ENCODE peak calls at places on chromosomes 4 and X, in eight cellular contexts. One of them, this sample, is unnamed.

GRCh38 chrX:37967714-37968113 is 38.6 kb upstream of the SYTL5 start:
- DNase-seq in DND-41: no peak
- DNase-seq in H1: no peak
- DNase-seq in endothelial cell of umbilical vein: no peak
- DNase-seq in SK-N-SH: no peak
- DNase-seq in OCI-LY7: no peak
- DNase-seq in IMR-90: no peak
- DNase-seq in mesenchymal stem cell: no peak
- DNase-seq in this sample: no peak

GRCh38 chr4:101420661-101421060 is 73.3 kb upstream of the PPP3CA start:
- DNase-seq in IMR-90: peak; percentile 6
- DNase-seq in OCI-LY7: no peak
- DNase-seq in DND-41: no peak
- DNase-seq in mesenchymal stem cell: peak; percentile 39
- DNase-seq in H1: no peak
- DNase-seq in endothelial cell of umbilical vein: peak; percentile 40
- DNase-seq in SK-N-SH: no peak
- DNase-seq in this sample: no peak

GRCh38 chr4:87014284-87014782 is 79.5 kb downstream of the AFF1 start:
- DNase-seq in SK-N-SH: no peak
- DNase-seq in OCI-LY7: no peak
- DNase-seq in endothelial cell of umbilical vein: peak; percentile 76
- DNase-seq in DND-41: no peak
- DNase-seq in mesenchymal stem cell: no peak
- DNase-seq in H1: no peak
- DNase-seq in IMR-90: peak; percentile 39
- DNase-seq in this sample: no peak

GRCh38 chr4:37748546-37748945 is 62.4 kb upstream of the RELL1 start:
- DNase-seq in OCI-LY7: peak; percentile 49
- DNase-seq in H1: no peak
- DNase-seq in IMR-90: no peak
- DNase-seq in DND-41: peak; percentile 62
- DNase-seq in SK-N-SH: no peak
- DNase-seq in mesenchymal stem cell: no peak
- DNase-seq in endothelial cell of umbilical vein: no peak
- DNase-seq in this sample: no peak

GRCh38 chrX:125436855-125437254 is 117.2 kb downstream of the TEX13C start:
- DNase-seq in H1: no peak
- DNase-seq in endothelial cell of umbilical vein: no peak
- DNase-seq in IMR-90: no peak
- DNase-seq in SK-N-SH: no peak
- DNase-seq in mesenchymal stem cell: peak; percentile 8
- DNase-seq in OCI-LY7: peak; percentile 22
- DNase-seq in DND-41: no peak
- DNase-seq in this sample: peak; percentile 54

GRCh38 chr4:127870688-127871087 is 10.0 kb upstream of the PLK4 start:
- DNase-seq in endothelial cell of umbilical vein: peak; percentile 85
- DNase-seq in OCI-LY7: no peak
- DNase-seq in mesenchymal stem cell: peak; percentile 89
- DNase-seq in IMR-90: peak; percentile 89
- DNase-seq in SK-N-SH: no peak
- DNase-seq in DND-41: no peak
- DNase-seq in H1: no peak
- DNase-seq in this sample: no peak

GRCh38 chrX:66676990-66677389 is 38.1 kb upstream of the EDA2R start:
- DNase-seq in H1: no peak
- DNase-seq in OCI-LY7: no peak
- DNase-seq in DND-41: no peak
- DNase-seq in IMR-90: peak; percentile 69
- DNase-seq in mesenchymal stem cell: peak; percentile 41
- DNase-seq in SK-N-SH: no peak
- DNase-seq in endothelial cell of umbilical vein: peak; percentile 23
- DNase-seq in this sample: peak; percentile 30

GRCh38 chrX:3815896-3816664 is 102.6 kb upstream of the PRKX start:
- DNase-seq in DND-41: peak; percentile 62
- DNase-seq in H1: no peak
- DNase-seq in SK-N-SH: peak; percentile 56
- DNase-seq in OCI-LY7: peak; percentile 56
- DNase-seq in IMR-90: peak; percentile 12
- DNase-seq in mesenchymal stem cell: peak; percentile 34
- DNase-seq in endothelial cell of umbilical vein: peak; percentile 28
- DNase-seq in this sample: peak; percentile 34

GRCh38 chr4:47484169-47484568 is 906 bp upstream of the ATP10D start:
- DNase-seq in mesenchymal stem cell: no peak
- DNase-seq in SK-N-SH: no peak
- DNase-seq in OCI-LY7: no peak
- DNase-seq in DND-41: no peak
- DNase-seq in H1: no peak
- DNase-seq in IMR-90: no peak
- DNase-seq in endothelial cell of umbilical vein: no peak
- DNase-seq in this sample: no peak

DNA sequence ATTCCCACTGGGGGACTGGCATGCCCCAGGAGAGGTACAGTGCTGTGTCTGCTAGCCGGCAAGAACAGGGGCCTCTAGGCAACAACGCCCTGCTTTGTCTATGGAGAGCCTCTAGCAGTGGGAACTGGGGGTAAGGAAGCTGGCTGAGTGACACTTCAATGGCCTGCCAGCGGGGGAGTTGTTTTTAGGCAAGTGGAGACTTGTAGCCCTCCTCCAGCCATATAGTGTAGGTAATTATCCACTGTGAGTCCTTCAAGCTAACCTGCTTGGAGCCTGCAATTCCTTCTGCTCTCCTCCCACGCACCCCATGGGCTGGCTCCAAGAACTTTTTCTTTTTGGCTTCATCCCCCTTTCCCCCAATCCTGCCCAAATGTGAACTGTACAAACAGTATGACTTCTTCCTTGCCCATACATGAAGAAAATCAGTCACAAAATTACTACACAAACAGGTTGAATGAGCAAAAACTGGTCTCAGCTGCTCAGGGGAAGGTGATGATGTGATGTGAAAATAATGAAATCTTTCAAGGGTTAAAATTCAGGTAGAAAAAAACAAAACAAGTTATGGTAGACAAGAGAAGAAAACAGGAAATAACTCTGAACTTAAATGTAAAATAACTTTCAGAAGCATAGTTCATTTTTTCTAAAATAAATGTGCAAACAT is 33.1 kb downstream of the LEF1 start:
- DNase-seq in DND-41: no peak
- DNase-seq in mesenchymal stem cell: no peak
- DNase-seq in OCI-LY7: no peak
- DNase-seq in H1: no peak
- DNase-seq in SK-N-SH: no peak
- DNase-seq in IMR-90: no peak
- DNase-seq in endothelial cell of umbilical vein: no peak
- DNase-seq in this sample: no peak
- H3K27ac ChIP-seq in DND-41: peak overlapping the region; percentile 4
- H3K27ac ChIP-seq in mesenchymal stem cell: no peak overlapping the region
- H3K27ac ChIP-seq in OCI-LY7: no peak overlapping the region
- H3K27ac ChIP-seq in H1: no peak overlapping the region
- H3K27ac ChIP-seq in SK-N-SH: no peak overlapping the region
- H3K27ac ChIP-seq in IMR-90: no peak overlapping the region
- H3K27ac ChIP-seq in endothelial cell of umbilical vein: no peak overlapping the region
- H3K27ac ChIP-seq in this sample: no peak overlapping the region

GRCh38 chr4:4575284-4576211 is 33.7 kb upstream of the STX18 start:
- DNase-seq in DND-41: no peak
- DNase-seq in mesenchymal stem cell: peak; percentile 72
- DNase-seq in H1: peak; percentile 54
- DNase-seq in SK-N-SH: peak; percentile 78
- DNase-seq in IMR-90: peak; percentile 18
- DNase-seq in endothelial cell of umbilical vein: peak; percentile 64
- DNase-seq in OCI-LY7: no peak
- DNase-seq in this sample: peak; percentile 59
- H2AFZ ChIP-seq in DND-41: no peak overlapping the region
- H2AFZ ChIP-seq in mesenchymal stem cell: peak overlapping the region; percentile 54
- H2AFZ ChIP-seq in H1: peak overlapping the region; percentile 18
- H2AFZ ChIP-seq in SK-N-SH: peak overlapping the region; percentile 66
- H2AFZ ChIP-seq in IMR-90: peak overlapping the region; percentile 93
- H2AFZ ChIP-seq in endothelial cell of umbilical vein: peak overlapping the region; percentile 95
- H2AFZ ChIP-seq in OCI-LY7: no peak overlapping the region
- H2AFZ ChIP-seq in this sample: peak overlapping the region; percentile 53

DNA sequence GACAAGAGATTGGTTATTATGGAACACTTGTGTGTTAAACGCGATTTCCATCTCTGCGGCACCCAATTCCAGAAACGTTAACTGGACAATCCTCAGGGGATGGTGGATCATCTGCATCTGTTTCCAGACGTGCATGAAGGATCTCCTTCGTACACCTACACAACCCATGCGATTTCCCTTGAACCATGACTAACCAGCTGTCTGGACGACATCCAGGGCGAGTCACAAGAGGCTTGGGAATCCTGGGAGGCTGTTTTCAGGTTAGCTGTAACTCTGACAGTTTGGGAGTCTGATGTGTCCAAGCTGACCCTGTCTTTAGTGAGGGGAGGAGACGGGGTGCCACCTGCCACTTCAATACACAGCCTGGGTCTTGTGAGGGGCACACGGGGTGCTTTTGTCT is 84.5 kb downstream of the GATB start:
- DNase-seq in H1: no peak
- DNase-seq in mesenchymal stem cell: peak; percentile 68
- DNase-seq in SK-N-SH: no peak
- DNase-seq in OCI-LY7: no peak
- DNase-seq in DND-41: no peak
- DNase-seq in endothelial cell of umbilical vein: peak; percentile 41
- DNase-seq in IMR-90: peak; percentile 94
- DNase-seq in this sample: no peak
- H3K27ac ChIP-seq in H1: no peak overlapping the region
- H3K27ac ChIP-seq in mesenchymal stem cell: peak overlapping the region; percentile 27
- H3K27ac ChIP-seq in SK-N-SH: no peak overlapping the region
- H3K27ac ChIP-seq in OCI-LY7: no peak overlapping the region
- H3K27ac ChIP-seq in DND-41: no peak overlapping the region
- H3K27ac ChIP-seq in endothelial cell of umbilical vein: no peak overlapping the region
- H3K27ac ChIP-seq in IMR-90: no peak overlapping the region
- H3K27ac ChIP-seq in this sample: no peak overlapping the region

GRCh38 chrX:69218407-69218806 is 53.2 kb upstream of the PJA1 start:
- DNase-seq in SK-N-SH: no peak
- DNase-seq in endothelial cell of umbilical vein: no peak
- DNase-seq in IMR-90: no peak
- DNase-seq in H1: no peak
- DNase-seq in OCI-LY7: no peak
- DNase-seq in DND-41: no peak
- DNase-seq in mesenchymal stem cell: no peak
- DNase-seq in this sample: no peak

GRCh38 chrX:69222103-69223090 is 57.1 kb upstream of the PJA1 start:
- DNase-seq in endothelial cell of umbilical vein: peak; percentile 39
- DNase-seq in OCI-LY7: peak; percentile 63
- DNase-seq in SK-N-SH: peak; percentile 90
- DNase-seq in H1: peak; percentile 73
- DNase-seq in DND-41: peak; percentile 54
- DNase-seq in IMR-90: peak; percentile 53
- DNase-seq in mesenchymal stem cell: peak; percentile 61
- DNase-seq in this sample: peak; percentile 24

GRCh38 chrX:69216446-69216845 is 51.2 kb upstream of the PJA1 start:
- DNase-seq in endothelial cell of umbilical vein: no peak
- DNase-seq in H1: no peak
- DNase-seq in mesenchymal stem cell: no peak
- DNase-seq in IMR-90: no peak
- DNase-seq in OCI-LY7: no peak
- DNase-seq in DND-41: no peak
- DNase-seq in SK-N-SH: peak; percentile 60
- DNase-seq in this sample: no peak

GRCh38 chrX:69216911-69217310 is 51.7 kb upstream of the PJA1 start:
- DNase-seq in OCI-LY7: no peak
- DNase-seq in DND-41: no peak
- DNase-seq in mesenchymal stem cell: no peak
- DNase-seq in SK-N-SH: no peak
- DNase-seq in endothelial cell of umbilical vein: no peak
- DNase-seq in H1: no peak
- DNase-seq in IMR-90: peak; percentile 5
- DNase-seq in this sample: no peak

DNA sequence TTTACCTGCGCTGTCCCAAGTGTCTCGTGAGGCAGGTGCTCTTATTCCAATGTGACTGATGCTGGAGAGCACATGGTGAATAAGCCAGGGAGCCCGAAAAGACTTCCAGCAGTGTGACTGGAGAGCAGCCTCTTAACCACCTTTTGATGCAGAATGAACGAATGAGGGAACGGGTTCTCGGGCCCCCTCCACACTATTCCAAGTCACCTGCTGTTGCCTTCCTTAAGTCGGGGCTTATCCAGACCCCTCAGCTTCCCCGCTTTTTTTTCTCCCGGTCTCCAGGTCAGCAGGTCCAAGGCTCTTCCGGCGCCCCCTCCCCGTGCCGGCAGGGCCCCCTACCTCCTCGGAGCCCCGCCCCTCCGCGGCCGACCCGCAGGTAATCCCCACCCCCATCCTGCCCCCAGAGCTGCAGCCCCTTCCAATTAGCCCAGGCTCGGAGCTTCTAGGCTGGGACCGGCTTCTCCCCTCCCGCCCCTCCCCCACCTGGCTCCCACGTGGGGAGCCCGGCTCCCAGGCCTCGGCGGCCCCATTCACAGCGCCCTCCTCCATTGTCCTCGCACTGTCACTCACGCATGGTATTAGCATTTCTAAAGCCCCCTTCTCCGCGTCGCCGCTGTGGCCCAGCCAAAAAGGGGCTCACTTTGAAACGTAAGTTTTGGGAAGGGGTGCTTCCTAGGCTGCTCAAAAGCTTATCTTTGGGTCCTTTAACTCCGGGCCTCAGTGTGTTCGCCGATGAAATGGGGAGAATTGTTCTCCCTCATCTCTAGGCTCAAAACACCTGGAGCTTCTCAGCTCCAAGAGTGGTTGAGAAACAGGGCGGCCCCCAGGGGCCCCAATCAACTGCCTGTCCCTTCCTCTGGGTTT is 56.2 kb upstream of the PJA1 start:
- DNase-seq in SK-N-SH: no peak
- DNase-seq in H1: no peak
- DNase-seq in mesenchymal stem cell: no peak
- DNase-seq in DND-41: no peak
- DNase-seq in endothelial cell of umbilical vein: no peak
- DNase-seq in IMR-90: no peak
- DNase-seq in OCI-LY7: no peak
- DNase-seq in this sample: no peak
- H2AFZ ChIP-seq in SK-N-SH: no peak overlapping the region
- H2AFZ ChIP-seq in H1: no peak overlapping the region
- H2AFZ ChIP-seq in mesenchymal stem cell: no peak overlapping the region
- H2AFZ ChIP-seq in DND-41: no peak overlapping the region
- H2AFZ ChIP-seq in endothelial cell of umbilical vein: no peak overlapping the region
- H2AFZ ChIP-seq in IMR-90: peak overlapping the region; percentile 9
- H2AFZ ChIP-seq in OCI-LY7: no peak overlapping the region
- H2AFZ ChIP-seq in this sample: no peak overlapping the region

GRCh38 chr4:4667643-4668081 is 125.8 kb upstream of the STX18 start:
- DNase-seq in SK-N-SH: no peak
- DNase-seq in mesenchymal stem cell: no peak
- DNase-seq in DND-41: no peak
- DNase-seq in H1: no peak
- DNase-seq in endothelial cell of umbilical vein: no peak
- DNase-seq in IMR-90: no peak
- DNase-seq in OCI-LY7: no peak
- DNase-seq in this sample: no peak
- H3K27ac ChIP-seq in SK-N-SH: no peak overlapping the region
- H3K27ac ChIP-seq in mesenchymal stem cell: no peak overlapping the region
- H3K27ac ChIP-seq in DND-41: no peak overlapping the region
- H3K27ac ChIP-seq in H1: peak overlapping the region; percentile 73
- H3K27ac ChIP-seq in endothelial cell of umbilical vein: no peak overlapping the region
- H3K27ac ChIP-seq in IMR-90: no peak overlapping the region
- H3K27ac ChIP-seq in OCI-LY7: no peak overlapping the region
- H3K27ac ChIP-seq in this sample: no peak overlapping the region

DNA sequence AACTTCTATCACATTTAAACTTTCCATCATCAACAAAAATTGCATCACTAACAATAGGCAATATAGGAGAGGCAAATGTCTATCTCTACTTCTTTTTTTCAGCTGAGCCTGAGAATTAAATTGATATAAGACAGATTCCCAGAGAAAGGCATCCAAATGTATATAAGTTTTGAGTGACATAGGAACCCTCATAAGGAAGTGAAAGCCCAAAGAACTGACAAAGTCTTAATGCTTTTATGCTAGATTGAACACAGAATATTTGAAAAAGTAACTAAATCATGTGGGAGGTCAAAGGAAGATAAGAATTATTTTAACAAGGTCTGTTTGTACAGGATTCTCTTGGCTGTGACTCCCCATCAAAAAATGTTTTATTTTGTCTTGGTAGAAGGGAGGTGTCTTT is 714.9 kb downstream of the GRXCR1 start:
- DNase-seq in IMR-90: no peak
- DNase-seq in endothelial cell of umbilical vein: no peak
- DNase-seq in H1: no peak
- DNase-seq in OCI-LY7: peak; percentile 30
- DNase-seq in mesenchymal stem cell: no peak
- DNase-seq in SK-N-SH: no peak
- DNase-seq in DND-41: no peak
- DNase-seq in this sample: no peak
- H2AFZ ChIP-seq in IMR-90: no peak overlapping the region
- H2AFZ ChIP-seq in endothelial cell of umbilical vein: no peak overlapping the region
- H2AFZ ChIP-seq in H1: no peak overlapping the region
- H2AFZ ChIP-seq in OCI-LY7: peak overlapping the region; percentile 82
- H2AFZ ChIP-seq in mesenchymal stem cell: no peak overlapping the region
- H2AFZ ChIP-seq in SK-N-SH: no peak overlapping the region
- H2AFZ ChIP-seq in DND-41: no peak overlapping the region
- H2AFZ ChIP-seq in this sample: no peak overlapping the region